ENCODE peak calls at places on chromosomes 6 and 20, in six cellular contexts. One of them, this sample, is unnamed.

GRCh38 chr6:144395014-144395413 is 109.9 kb downstream of the UTRN start:
- DNase-seq in astrocyte of the spinal cord: no peak
- DNase-seq in PC-9: no peak
- DNase-seq in iPS-NIHi11: no peak
- DNase-seq in AG04449: no peak
- DNase-seq in C1 segment of cervical spinal cord: no peak
- DNase-seq in this sample: no peak

GRCh38 chr6:19662911-19663310 is 174.3 kb upstream of the ID4 start:
- DNase-seq in astrocyte of the spinal cord: no peak
- DNase-seq in PC-9: no peak
- DNase-seq in iPS-NIHi11: no peak
- DNase-seq in AG04449: no peak
- DNase-seq in C1 segment of cervical spinal cord: no peak
- DNase-seq in this sample: no peak

GRCh38 chr6:33425668-33426577 is 6.1 kb downstream of the SYNGAP1 start:
- DNase-seq in astrocyte of the spinal cord: peak; percentile 86
- DNase-seq in PC-9: peak; percentile 66
- DNase-seq in iPS-NIHi11: peak; percentile 83
- DNase-seq in AG04449: no peak
- DNase-seq in C1 segment of cervical spinal cord: peak; percentile 80
- DNase-seq in this sample: peak; percentile 34

GRCh38 chr20:1075564-1075963 is 42.8 kb upstream of the PSMF1 start:
- DNase-seq in astrocyte of the spinal cord: no peak
- DNase-seq in PC-9: no peak
- DNase-seq in iPS-NIHi11: no peak
- DNase-seq in AG04449: no peak
- DNase-seq in C1 segment of cervical spinal cord: no peak
- DNase-seq in this sample: no peak

GRCh38 chr6:15402401-15403045 is 156.7 kb downstream of the JARID2 start:
- DNase-seq in astrocyte of the spinal cord: no peak
- DNase-seq in PC-9: no peak
- DNase-seq in iPS-NIHi11: no peak
- DNase-seq in AG04449: no peak
- DNase-seq in C1 segment of cervical spinal cord: no peak
- DNase-seq in this sample: no peak

GRCh38 chr6:106117579-106117978 is 31.4 kb downstream of the PRDM1 start:
- DNase-seq in astrocyte of the spinal cord: no peak
- DNase-seq in PC-9: peak; percentile 21
- DNase-seq in iPS-NIHi11: no peak
- DNase-seq in AG04449: no peak
- DNase-seq in C1 segment of cervical spinal cord: no peak
- DNase-seq in this sample: no peak

GRCh38 chr6:84260926-84261325 is 33.5 kb upstream of the CEP162 start:
- DNase-seq in astrocyte of the spinal cord: no peak
- DNase-seq in PC-9: no peak
- DNase-seq in iPS-NIHi11: no peak
- DNase-seq in AG04449: no peak
- DNase-seq in C1 segment of cervical spinal cord: no peak
- DNase-seq in this sample: no peak

GRCh38 chr6:110999634-111000270 is 17.9 kb downstream of the RPF2 start:
- DNase-seq in astrocyte of the spinal cord: peak; percentile 55
- DNase-seq in PC-9: peak; percentile 42
- DNase-seq in iPS-NIHi11: no peak
- DNase-seq in AG04449: no peak
- DNase-seq in C1 segment of cervical spinal cord: no peak
- DNase-seq in this sample: no peak

GRCh38 chr6:24855389-24856245 is 56.9 kb upstream of the ARMH2 start:
- DNase-seq in astrocyte of the spinal cord: peak; percentile 77
- DNase-seq in PC-9: peak; percentile 44
- DNase-seq in iPS-NIHi11: peak; percentile 83
- DNase-seq in AG04449: no peak
- DNase-seq in C1 segment of cervical spinal cord: no peak
- DNase-seq in this sample: peak; percentile 34

GRCh38 chr6:150238294-150238693 is 95.5 kb downstream of the PPP1R14C start:
- DNase-seq in astrocyte of the spinal cord: no peak
- DNase-seq in PC-9: no peak
- DNase-seq in iPS-NIHi11: no peak
- DNase-seq in AG04449: no peak
- DNase-seq in C1 segment of cervical spinal cord: no peak
- DNase-seq in this sample: no peak

GRCh38 chr20:35344354-35344837 is 52.2 kb upstream of the FAM83C start:
- DNase-seq in astrocyte of the spinal cord: peak; percentile 84
- DNase-seq in PC-9: peak; percentile 83
- DNase-seq in iPS-NIHi11: no peak
- DNase-seq in AG04449: peak; percentile 51
- DNase-seq in C1 segment of cervical spinal cord: no peak
- DNase-seq in this sample: peak; percentile 61

GRCh38 chr6:134172020-134172766 is 119.8 kb upstream of the SLC2A12 start:
- DNase-seq in astrocyte of the spinal cord: peak; percentile 9
- DNase-seq in PC-9: peak; percentile 26
- DNase-seq in iPS-NIHi11: no peak
- DNase-seq in AG04449: no peak
- DNase-seq in C1 segment of cervical spinal cord: no peak
- DNase-seq in this sample: no peak

GRCh38 chr6:55175078-55175777 is 913 bp downstream of the HCRTR2 start:
- DNase-seq in astrocyte of the spinal cord: no peak
- DNase-seq in PC-9: no peak
- DNase-seq in iPS-NIHi11: no peak
- DNase-seq in AG04449: no peak
- DNase-seq in C1 segment of cervical spinal cord: no peak
- DNase-seq in this sample: no peak

GRCh38 chr6:30037182-30037788 is 23.8 kb upstream of the POLR1H start:
- DNase-seq in astrocyte of the spinal cord: peak; percentile 6
- DNase-seq in PC-9: no peak
- DNase-seq in iPS-NIHi11: peak; percentile 28
- DNase-seq in AG04449: no peak
- DNase-seq in C1 segment of cervical spinal cord: no peak
- DNase-seq in this sample: no peak

GRCh38 chr6:157098999-157099398 is 224.3 kb downstream of the TMEM242 start:
- DNase-seq in astrocyte of the spinal cord: no peak
- DNase-seq in PC-9: no peak
- DNase-seq in iPS-NIHi11: no peak
- DNase-seq in AG04449: no peak
- DNase-seq in C1 segment of cervical spinal cord: no peak
- DNase-seq in this sample: no peak

GRCh38 chr6:69164564-69165252 is 529.6 kb downstream of the ADGRB3 start:
- DNase-seq in astrocyte of the spinal cord: no peak
- DNase-seq in PC-9: no peak
- DNase-seq in iPS-NIHi11: peak; percentile 37
- DNase-seq in AG04449: no peak
- DNase-seq in C1 segment of cervical spinal cord: no peak
- DNase-seq in this sample: no peak

GRCh38 chr20:61306935-61307475 is 54.9 kb downstream of the CDH4 start:
- DNase-seq in astrocyte of the spinal cord: no peak
- DNase-seq in PC-9: no peak
- DNase-seq in iPS-NIHi11: peak; percentile 50
- DNase-seq in AG04449: no peak
- DNase-seq in C1 segment of cervical spinal cord: no peak
- DNase-seq in this sample: no peak

GRCh38 chr20:35145141-35145564 is 2.0 kb downstream of the EDEM2 start:
- DNase-seq in astrocyte of the spinal cord: peak; percentile 56
- DNase-seq in PC-9: peak; percentile 55
- DNase-seq in iPS-NIHi11: peak; percentile 60
- DNase-seq in AG04449: peak; percentile 31
- DNase-seq in C1 segment of cervical spinal cord: no peak
- DNase-seq in this sample: no peak

GRCh38 chr6:87082160-87082721 is 12.7 kb downstream of the CGA start:
- DNase-seq in astrocyte of the spinal cord: no peak
- DNase-seq in PC-9: no peak
- DNase-seq in iPS-NIHi11: no peak
- DNase-seq in AG04449: no peak
- DNase-seq in C1 segment of cervical spinal cord: no peak
- DNase-seq in this sample: no peak

GRCh38 chr6:44234101-44235090 is 11.0 kb downstream of the SLC29A1 start:
- DNase-seq in astrocyte of the spinal cord: peak; percentile 82
- DNase-seq in PC-9: peak; percentile 34
- DNase-seq in iPS-NIHi11: peak; percentile 73
- DNase-seq in AG04449: no peak
- DNase-seq in C1 segment of cervical spinal cord: peak; percentile 83
- DNase-seq in this sample: no peak

GRCh38 chr6:90790696-90791095 is 203.8 kb upstream of the MAP3K7 start:
- DNase-seq in astrocyte of the spinal cord: peak; percentile 54
- DNase-seq in PC-9: no peak
- DNase-seq in iPS-NIHi11: no peak
- DNase-seq in AG04449: peak; percentile 70
- DNase-seq in C1 segment of cervical spinal cord: no peak
- DNase-seq in this sample: no peak

GRCh38 chr6:110055387-110055735 is 77.2 kb downstream of the GPR6 start:
- DNase-seq in astrocyte of the spinal cord: no peak
- DNase-seq in PC-9: no peak
- DNase-seq in iPS-NIHi11: no peak
- DNase-seq in AG04449: no peak
- DNase-seq in C1 segment of cervical spinal cord: no peak
- DNase-seq in this sample: no peak

This sample was measured in brain pericyte.